ENCODE peak calls at places on chromosome 18, in ten cellular contexts. C is NCI-H2081; M is GM23338; S is activated CD4-positive, alpha-beta T cell treated with anti-CD3 and anti-CD28 coated beads, Interleukin-2, amount 50 U/mL, for 4 hours; R is activated T-helper 1 cell treated with Interleukin-2 at 50 U/mL for 16 hours; U is Right ventricle myocardium superior; K is Panc1; P is body of pancreas; V is GM20000; A is skeletal muscle cell. N is an unnamed sample.

GRCh38 chr18:23115683-23116096 is 19.6 kb upstream of the CABLES1 start:
- DNase-seq in C (no peak), M (no peak), S (no peak), R (no peak), U (no peak), K (peak; percentile 96), P (no peak), V (no peak), A (peak; percentile 88), N (no peak)

GRCh38 chr18:22166070-22166972 is 3.1 kb upstream of the GATA6 start:
- DNase-seq in C (no peak), M (no peak), S (no peak), R (no peak), U (peak; percentile 76), K (no peak), P (peak; percentile 75), V (no peak), A (no peak), N (no peak)

GRCh38 chr18:44638141-44638540 is 42.5 kb upstream of the SETBP1 start:
- DNase-seq in C (no peak), M (no peak), S (no peak), R (no peak), U (no peak), K (no peak), P (no peak), V (no peak), A (no peak), N (no peak)

GRCh38 chr18:34458371-34458770 is 233.7 kb upstream of the NOL4 start:
- DNase-seq in C (no peak), M (no peak), S (no peak), R (no peak), U (no peak), K (no peak), P (no peak), V (no peak), A (no peak), N (no peak)

GRCh38 chr18:27109403-27109802 is 75.7 kb downstream of the CHST9 start:
- DNase-seq in C (peak; percentile 44), M (no peak), S (no peak), R (no peak), U (peak; percentile 39), K (no peak), P (no peak), V (no peak), A (no peak), N (no peak)

GRCh38 chr18:9612215-9612830 is 2.0 kb downstream of the PPP4R1 start:
- DNase-seq in C (peak; percentile 66), M (peak; percentile 37), S (peak; percentile 18), R (peak; percentile 1), U (no peak), K (no peak), P (peak; percentile 52), V (peak; percentile 45), A (no peak), N (no peak)

GRCh38 chr18:21682276-21683051 is 22.1 kb downstream of the ABHD3 start:
- DNase-seq in C (no peak), M (peak; percentile 24), S (no peak), R (no peak), U (no peak), K (no peak), P (no peak), V (peak; percentile 44), A (peak; percentile 58), N (no peak)

GRCh38 chr18:9365406-9365805 is 30.8 kb downstream of the TWSG1 start:
- DNase-seq in C (no peak), M (no peak), S (no peak), R (no peak), U (no peak), K (no peak), P (no peak), V (no peak), A (no peak), N (no peak)

GRCh38 chr18:35582899-35583558 is 1.5 kb downstream of the GALNT1 start:
- DNase-seq in C (peak; percentile 47), M (peak; percentile 17), S (no peak), R (no peak), U (no peak), K (no peak), P (no peak), V (no peak), A (no peak), N (no peak)

GRCh38 chr18:4640349-4641012 is 185.4 kb upstream of the DLGAP1 start:
- DNase-seq in C (no peak), M (peak; percentile 12), S (no peak), R (no peak), U (no peak), K (no peak), P (no peak), V (no peak), A (no peak), N (no peak)

GRCh38 chr18:73752546-73752945 is 395.1 kb downstream of the FBXO15 start:
- DNase-seq in C (no peak), M (no peak), S (no peak), R (no peak), U (no peak), K (no peak), P (no peak), V (no peak), A (peak; percentile 31), N (no peak)

GRCh38 chr18:38256366-38256765 is 690.8 kb upstream of the CELF4 start:
- DNase-seq in C (no peak), M (no peak), S (no peak), R (no peak), U (no peak), K (no peak), P (no peak), V (no peak), A (no peak), N (no peak)

GRCh38 chr18:5546660-5547059 is 2.9 kb upstream of the EPB41L3 start:
- DNase-seq in C (peak; percentile 22), M (peak; percentile 80), S (no peak), R (no peak), U (no peak), K (no peak), P (no peak), V (peak; percentile 25), A (peak; percentile 54), N (no peak)

GRCh38 chr18:58310517-58310916 is 266.5 kb downstream of the NEDD4L start:
- DNase-seq in C (no peak), M (peak; percentile 14), S (peak; percentile 46), R (peak; percentile 7), U (peak; percentile 70), K (no peak), P (peak; percentile 89), V (no peak), A (peak; percentile 12), N (no peak)

GRCh38 chr18:37335337-37335736 is 230.3 kb downstream of the CELF4 start:
- DNase-seq in C (no peak), M (no peak), S (no peak), R (no peak), U (no peak), K (no peak), P (no peak), V (no peak), A (no peak), N (no peak)

GRCh38 chr18:13216732-13217465 is 1.7 kb upstream of the LDLRAD4 start:
- DNase-seq in C (no peak), M (peak; percentile 61), S (no peak), R (peak; percentile 26), U (peak; percentile 69), K (no peak), P (peak; percentile 30), V (peak; percentile 78), A (no peak), N (peak; percentile 51)

GRCh38 chr18:58996131-58996632 is 131.5 kb downstream of the ZNF532 start:
- DNase-seq in C (no peak), M (no peak), S (no peak), R (no peak), U (no peak), K (no peak), P (no peak), V (no peak), A (peak; percentile 95), N (no peak)

GRCh38 chr18:31632356-31632755 is 40.7 kb downstream of the TTR start:
- DNase-seq in C (no peak), M (no peak), S (no peak), R (no peak), U (no peak), K (no peak), P (no peak), V (no peak), A (no peak), N (no peak)

GRCh38 chr18:78999939-79000338 is 20.3 kb downstream of the SALL3 start:
- DNase-seq in C (no peak), M (no peak), S (no peak), R (no peak), U (no peak), K (no peak), P (no peak), V (no peak), A (no peak), N (no peak)

GRCh38 chr18:77377813-77378212 is 128.2 kb downstream of the GALR1 start:
- DNase-seq in C (no peak), M (no peak), S (no peak), R (no peak), U (no peak), K (no peak), P (no peak), V (no peak), A (no peak), N (no peak)

GRCh38 chr18:74806700-74807416 is 209.2 kb downstream of the ZNF407 start:
- DNase-seq in C (peak; percentile 10), M (no peak), S (no peak), R (no peak), U (no peak), K (peak; percentile 97), P (no peak), V (peak; percentile 52), A (peak; percentile 71), N (peak; percentile 24)

GRCh38 chr18:35203001-35203553 is 37.8 kb upstream of the ZNF397 start:
- DNase-seq in C (no peak), M (no peak), S (no peak), R (no peak), U (no peak), K (no peak), P (no peak), V (no peak), A (no peak), N (no peak)

GRCh38 chr18:14978962-14979535 is 231.1 kb downstream of the ANKRD30B start:
- DNase-seq in C (no peak), M (peak; percentile 25), S (no peak), R (no peak), U (no peak), K (no peak), P (no peak), V (no peak), A (no peak), N (no peak)

GRCh38 chr18:38496222-38496810 is 930.7 kb upstream of the CELF4 start:
- DNase-seq in C (no peak), M (no peak), S (no peak), R (no peak), U (no peak), K (no peak), P (no peak), V (no peak), A (no peak), N (no peak)

GRCh38 chr18:51537487-51537886 is 340.0 kb upstream of the MEX3C start:
- DNase-seq in C (peak; percentile 19), M (peak; percentile 74), S (no peak), R (no peak), U (peak; percentile 52), K (no peak), P (peak; percentile 60), V (no peak), A (no peak), N (no peak)

GRCh38 chr18:13629841-13630747 is 96.3 kb downstream of the FAM210A start:
- DNase-seq in C (peak; percentile 52), M (peak; percentile 90), S (peak; percentile 41), R (peak; percentile 25), U (no peak), K (peak; percentile 17), P (no peak), V (peak; percentile 87), A (peak; percentile 16), N (peak; percentile 79)

GRCh38 chr18:3595282-3596273 is 145.6 kb downstream of the TGIF1 start:
- DNase-seq in C (peak; percentile 71), M (no peak), S (no peak), R (no peak), U (no peak), K (peak; percentile 91), P (no peak), V (peak; percentile 36), A (peak; percentile 91), N (no peak)

GRCh38 chr18:57789105-57789504 is 14.0 kb downstream of the ATP8B1 start:
- DNase-seq in C (no peak), M (no peak), S (no peak), R (no peak), U (no peak), K (no peak), P (peak; percentile 43), V (no peak), A (no peak), N (no peak)